ENCODE peak calls at places on chromosome X, in seven cellular contexts. One of them, this sample, is unnamed.

GRCh38 chrX:12292996-12293765 is 154.9 kb downstream of the FRMPD4 start:
- DNase-seq in transverse colon: no peak
- DNase-seq in lower leg skin: no peak
- DNase-seq in IMR-90: peak
- DNase-seq in fibroblast of mammary gland: peak
- DNase-seq in neural crest cell: no peak
- DNase-seq in psoas muscle: no peak
- DNase-seq in this sample: no peak

GRCh38 chrX:99051639-99052038 is 1358.4 kb downstream of the PCDH19 start:
- DNase-seq in transverse colon: no peak
- DNase-seq in lower leg skin: no peak
- DNase-seq in IMR-90: no peak
- DNase-seq in fibroblast of mammary gland: no peak
- DNase-seq in neural crest cell: no peak
- DNase-seq in psoas muscle: no peak
- DNase-seq in this sample: no peak

GRCh38 chrX:150314186-150314585 is 48.9 kb upstream of the MAMLD1 start:
- DNase-seq in transverse colon: no peak
- DNase-seq in lower leg skin: no peak
- DNase-seq in IMR-90: no peak
- DNase-seq in fibroblast of mammary gland: no peak
- DNase-seq in neural crest cell: no peak
- DNase-seq in psoas muscle: no peak
- DNase-seq in this sample: no peak

GRCh38 chrX:119406739-119407138 is 7.6 kb downstream of the SLC25A43 start:
- DNase-seq in transverse colon: no peak
- DNase-seq in lower leg skin: no peak
- DNase-seq in IMR-90: peak
- DNase-seq in fibroblast of mammary gland: peak
- DNase-seq in neural crest cell: no peak
- DNase-seq in psoas muscle: no peak
- DNase-seq in this sample: no peak

GRCh38 chrX:15953801-15954200 is 99.2 kb upstream of the AP1S2 start:
- DNase-seq in transverse colon: no peak
- DNase-seq in lower leg skin: no peak
- DNase-seq in IMR-90: no peak
- DNase-seq in fibroblast of mammary gland: no peak
- DNase-seq in neural crest cell: no peak
- DNase-seq in psoas muscle: no peak
- DNase-seq in this sample: no peak

GRCh38 chrX:155962906-155963305 is 34.6 kb upstream of the IL9R start:
- DNase-seq in transverse colon: no peak
- DNase-seq in lower leg skin: no peak
- DNase-seq in IMR-90: no peak
- DNase-seq in fibroblast of mammary gland: no peak
- DNase-seq in neural crest cell: no peak
- DNase-seq in psoas muscle: no peak
- DNase-seq in this sample: peak

GRCh38 chrX:103446665-103447302 is 70.4 kb downstream of the BEX3 start:
- DNase-seq in transverse colon: no peak
- DNase-seq in lower leg skin: no peak
- DNase-seq in IMR-90: peak
- DNase-seq in fibroblast of mammary gland: no peak
- DNase-seq in neural crest cell: no peak
- DNase-seq in psoas muscle: no peak
- DNase-seq in this sample: no peak

GRCh38 chrX:56219702-56220101 is 12.5 kb upstream of the KLF8 start:
- DNase-seq in transverse colon: no peak
- DNase-seq in lower leg skin: no peak
- DNase-seq in IMR-90: no peak
- DNase-seq in fibroblast of mammary gland: peak
- DNase-seq in neural crest cell: no peak
- DNase-seq in psoas muscle: no peak
- DNase-seq in this sample: no peak

GRCh38 chrX:35251229-35251628 is 308.6 kb downstream of the FAM47B start:
- DNase-seq in transverse colon: no peak
- DNase-seq in lower leg skin: no peak
- DNase-seq in IMR-90: no peak
- DNase-seq in fibroblast of mammary gland: no peak
- DNase-seq in neural crest cell: no peak
- DNase-seq in psoas muscle: no peak
- DNase-seq in this sample: no peak

GRCh38 chrX:150255441-150256296 is 107.4 kb upstream of the MAMLD1 start:
- DNase-seq in transverse colon: no peak
- DNase-seq in lower leg skin: no peak
- DNase-seq in IMR-90: no peak
- DNase-seq in fibroblast of mammary gland: no peak
- DNase-seq in neural crest cell: no peak
- DNase-seq in psoas muscle: no peak
- DNase-seq in this sample: no peak

GRCh38 chrX:109797311-109797975 is 64.4 kb upstream of the ACSL4 start:
- DNase-seq in transverse colon: no peak
- DNase-seq in lower leg skin: no peak
- DNase-seq in IMR-90: no peak
- DNase-seq in fibroblast of mammary gland: no peak
- DNase-seq in neural crest cell: no peak
- DNase-seq in psoas muscle: no peak
- DNase-seq in this sample: no peak

GRCh38 chrX:123173833-123174232 is 10.2 kb upstream of the GRIA3 start:
- DNase-seq in transverse colon: no peak
- DNase-seq in lower leg skin: no peak
- DNase-seq in IMR-90: no peak
- DNase-seq in fibroblast of mammary gland: peak
- DNase-seq in neural crest cell: no peak
- DNase-seq in psoas muscle: no peak
- DNase-seq in this sample: no peak
- TF ChIP-seq CTCF in transverse colon: no peak
- TF ChIP-seq CTCF in lower leg skin: no peak
- TF ChIP-seq CTCF in IMR-90: peak
- TF ChIP-seq CTCF in fibroblast of mammary gland: peak
- TF ChIP-seq CTCF in neural crest cell: peak
- TF ChIP-seq CTCF in psoas muscle: no peak
- TF ChIP-seq CTCF in this sample: no peak

GRCh38 chrX:21758488-21758887 is 572 bp upstream of the SMPX start:
- DNase-seq in transverse colon: no peak
- DNase-seq in lower leg skin: no peak
- DNase-seq in IMR-90: no peak
- DNase-seq in fibroblast of mammary gland: no peak
- DNase-seq in neural crest cell: no peak
- DNase-seq in psoas muscle: no peak
- DNase-seq in this sample: no peak

GRCh38 chrX:21757960-21758359 is at the start of gene SMPX:
- DNase-seq in transverse colon: no peak
- DNase-seq in lower leg skin: no peak
- DNase-seq in IMR-90: no peak
- DNase-seq in fibroblast of mammary gland: no peak
- DNase-seq in neural crest cell: no peak
- DNase-seq in psoas muscle: peak
- DNase-seq in this sample: no peak

DNA sequence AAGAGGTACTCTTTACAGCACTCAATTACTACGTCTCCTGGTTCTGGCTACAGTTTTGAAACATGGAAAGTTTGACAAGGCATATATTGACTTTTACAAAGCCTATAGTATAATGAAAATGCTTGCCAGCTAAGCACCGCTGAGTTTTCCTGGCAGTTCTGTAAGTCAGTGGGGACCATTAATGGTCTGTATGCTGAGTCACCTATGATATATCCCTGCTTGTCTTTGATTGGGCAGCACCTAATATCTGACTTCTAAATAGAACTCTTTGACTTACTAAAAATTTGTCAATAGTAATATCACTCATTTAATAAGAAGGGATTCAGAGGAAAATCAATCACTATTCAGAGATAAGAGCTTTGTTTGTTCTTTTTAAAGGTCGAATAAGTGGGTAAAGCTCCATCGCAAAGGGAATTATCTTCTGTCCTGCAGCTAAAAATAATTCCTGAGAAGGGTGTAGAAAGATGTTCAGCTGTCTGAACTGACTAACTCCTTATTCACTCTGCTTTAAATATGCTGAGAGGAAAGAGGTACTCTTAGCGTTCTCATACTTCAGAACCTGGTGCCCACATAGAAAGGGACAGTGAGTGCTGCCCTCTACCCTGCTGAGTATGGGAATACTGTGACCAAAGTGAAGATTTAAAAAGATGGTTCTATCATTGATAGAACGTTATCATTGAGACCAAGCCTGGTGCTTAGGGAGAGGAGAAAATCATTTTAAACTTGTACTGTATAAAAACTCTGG is 959 bp downstream of the SMPX start:
- DNase-seq in transverse colon: no peak
- DNase-seq in lower leg skin: no peak
- DNase-seq in IMR-90: no peak
- DNase-seq in fibroblast of mammary gland: peak
- DNase-seq in neural crest cell: no peak
- DNase-seq in psoas muscle: no peak
- DNase-seq in this sample: no peak
- TF ChIP-seq CTCF in transverse colon: no peak
- TF ChIP-seq CTCF in lower leg skin: no peak
- TF ChIP-seq CTCF in IMR-90: no peak
- TF ChIP-seq CTCF in fibroblast of mammary gland: no peak
- TF ChIP-seq CTCF in neural crest cell: no peak
- TF ChIP-seq CTCF in psoas muscle: no peak
- TF ChIP-seq CTCF in this sample: no peak

GRCh38 chrX:36961590-36961989 is 46.6 kb upstream of the FAM47C start:
- DNase-seq in transverse colon: no peak
- DNase-seq in lower leg skin: no peak
- DNase-seq in IMR-90: no peak
- DNase-seq in fibroblast of mammary gland: no peak
- DNase-seq in neural crest cell: no peak
- DNase-seq in psoas muscle: no peak
- DNase-seq in this sample: peak
- TF ChIP-seq CTCF in transverse colon: no peak
- TF ChIP-seq CTCF in lower leg skin: no peak
- TF ChIP-seq CTCF in IMR-90: no peak
- TF ChIP-seq CTCF in fibroblast of mammary gland: no peak
- TF ChIP-seq CTCF in neural crest cell: peak
- TF ChIP-seq CTCF in psoas muscle: no peak
- TF ChIP-seq CTCF in this sample: peak

DNA sequence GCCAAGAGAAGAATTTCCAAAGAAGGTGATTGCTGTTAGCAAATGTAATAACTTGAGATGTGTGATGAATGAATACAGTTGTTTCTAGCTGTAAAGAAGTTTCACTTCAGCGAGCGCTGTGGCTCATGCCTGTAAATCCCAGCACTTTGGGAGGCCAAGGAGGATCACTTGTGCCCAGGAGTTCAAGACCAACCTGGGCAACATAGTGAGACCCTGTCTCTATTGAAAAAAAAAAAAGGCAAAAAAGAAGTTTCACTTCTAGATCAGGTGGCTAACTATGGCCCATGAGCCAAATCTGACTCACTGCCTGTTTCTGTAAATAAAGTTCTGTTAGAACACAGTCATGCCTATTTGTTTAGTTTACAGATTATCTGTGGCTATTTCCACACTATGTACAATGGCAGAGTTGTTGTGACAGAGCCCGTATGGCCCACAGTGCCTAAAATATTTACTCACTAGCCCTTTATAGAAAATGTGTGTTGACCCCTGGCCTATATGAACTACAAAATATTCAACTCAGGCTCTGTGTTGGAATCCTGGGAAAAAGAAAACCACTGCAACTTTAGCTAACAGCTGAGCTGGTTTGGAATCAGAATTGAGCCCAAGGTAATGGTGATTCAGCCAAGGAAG is 54.1 kb upstream of the PRPS1 start:
- DNase-seq in transverse colon: no peak
- DNase-seq in lower leg skin: no peak
- DNase-seq in IMR-90: peak
- DNase-seq in fibroblast of mammary gland: peak
- DNase-seq in neural crest cell: no peak
- DNase-seq in psoas muscle: no peak
- DNase-seq in this sample: no peak
- TF ChIP-seq CTCF in transverse colon: no peak
- TF ChIP-seq CTCF in lower leg skin: no peak
- TF ChIP-seq CTCF in IMR-90: no peak
- TF ChIP-seq CTCF in fibroblast of mammary gland: no peak
- TF ChIP-seq CTCF in neural crest cell: no peak
- TF ChIP-seq CTCF in psoas muscle: no peak
- TF ChIP-seq CTCF in this sample: no peak

GRCh38 chrX:124223524-124223923 is 108.9 kb upstream of the TEX13D start:
- DNase-seq in transverse colon: no peak
- DNase-seq in lower leg skin: no peak
- DNase-seq in IMR-90: no peak
- DNase-seq in fibroblast of mammary gland: no peak
- DNase-seq in neural crest cell: peak
- DNase-seq in psoas muscle: no peak
- DNase-seq in this sample: no peak
- TF ChIP-seq CTCF in transverse colon: no peak
- TF ChIP-seq CTCF in lower leg skin: no peak
- TF ChIP-seq CTCF in IMR-90: no peak
- TF ChIP-seq CTCF in fibroblast of mammary gland: no peak
- TF ChIP-seq CTCF in neural crest cell: no peak
- TF ChIP-seq CTCF in psoas muscle: no peak
- TF ChIP-seq CTCF in this sample: no peak

DNA sequence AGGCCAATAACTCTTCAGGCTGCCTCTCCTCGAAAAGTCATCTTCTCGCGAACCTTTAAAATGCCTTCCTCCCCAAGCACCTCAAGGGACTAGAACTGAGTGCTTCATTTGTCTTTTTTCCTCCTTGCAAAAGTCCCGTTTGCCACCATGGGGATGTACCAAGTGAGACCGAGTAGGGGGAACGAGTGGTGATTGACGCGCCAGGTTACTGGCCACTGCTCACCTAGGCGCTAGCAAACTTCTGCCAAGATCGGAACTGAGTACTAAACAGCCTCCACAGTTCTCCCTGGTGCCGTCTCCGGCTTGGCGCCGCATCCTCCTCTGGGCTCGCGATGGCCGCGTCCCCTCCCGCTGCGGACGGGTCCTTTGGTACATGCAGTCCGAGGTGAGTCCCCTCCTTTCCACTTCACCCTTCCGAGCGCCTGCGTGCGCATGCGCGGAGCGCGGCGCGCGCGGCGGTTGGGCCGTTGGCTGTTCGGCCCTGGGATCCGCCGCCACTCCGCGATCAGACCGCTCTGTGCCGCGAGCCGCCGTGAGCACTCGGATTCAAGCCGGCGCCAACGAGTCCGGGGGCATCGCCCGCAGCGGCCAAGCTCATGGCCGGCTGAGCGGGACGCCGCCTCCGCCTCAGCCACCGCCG is at the start of gene CDK16:
- DNase-seq in transverse colon: peak
- DNase-seq in lower leg skin: peak
- DNase-seq in IMR-90: peak
- DNase-seq in fibroblast of mammary gland: peak
- DNase-seq in neural crest cell: peak
- DNase-seq in psoas muscle: peak
- DNase-seq in this sample: peak
- TF ChIP-seq CTCF in transverse colon: no peak
- TF ChIP-seq CTCF in lower leg skin: no peak
- TF ChIP-seq CTCF in IMR-90: no peak
- TF ChIP-seq CTCF in fibroblast of mammary gland: no peak
- TF ChIP-seq CTCF in neural crest cell: no peak
- TF ChIP-seq CTCF in psoas muscle: no peak
- TF ChIP-seq CTCF in this sample: no peak

GRCh38 chrX:84186603-84187358 is 1.2 kb downstream of the RPS6KA6 start:
- DNase-seq in transverse colon: peak
- DNase-seq in lower leg skin: no peak
- DNase-seq in IMR-90: peak
- DNase-seq in fibroblast of mammary gland: peak
- DNase-seq in neural crest cell: no peak
- DNase-seq in psoas muscle: no peak
- DNase-seq in this sample: peak
- TF ChIP-seq CTCF in transverse colon: no peak
- TF ChIP-seq CTCF in lower leg skin: no peak
- TF ChIP-seq CTCF in IMR-90: peak
- TF ChIP-seq CTCF in fibroblast of mammary gland: peak
- TF ChIP-seq CTCF in neural crest cell: no peak
- TF ChIP-seq CTCF in psoas muscle: no peak
- TF ChIP-seq CTCF in this sample: no peak

This sample was measured in Calu3.